ENCODE peak calls at places on chromosomes 2 and 18, in seven cellular contexts. Y is HS-27A; B is NCI-H774; Q is activated CD8-positive, alpha-beta memory T cell treated with anti-CD3 and anti-CD28 coated beads, Interleukin-2, amount 50 U/mL, for 4 hours; G is A549; D is hypothalamus; J is T-helper 22 cell. X is an unnamed sample.

GRCh38 chr2:196372276-196372809 is 201.0 kb upstream of the STK17B start:
- DNase-seq in D (no peak), Y (no peak), Q (no peak), J (no peak), B (no peak), G (no peak), X (no peak)

GRCh38 chr2:170711774-170712652 is 3.1 kb upstream of the SP5 start:
- DNase-seq in J (no peak), B (no peak), G (no peak), Y (no peak), Q (no peak), D (no peak), X (no peak)

GRCh38 chr2:148971547-148971946 is 67.0 kb upstream of the LYPD6B start:
- DNase-seq in J (no peak), D (no peak), Q (no peak), G (no peak), Y (no peak), B (no peak), X (no peak)

GRCh38 chr2:26850565-26850964 is 2.6 kb downstream of the DPYSL5 start:
- DNase-seq in G (peak), J (no peak), Y (no peak), D (no peak), Q (no peak), B (no peak), X (no peak)

GRCh38 chr2:135225781-135226180 is 173.7 kb downstream of the RAB3GAP1 start:
- DNase-seq in G (no peak), Y (no peak), B (no peak), Q (no peak), D (no peak), J (no peak), X (no peak)

GRCh38 chr18:37251679-37252078 is 313.9 kb downstream of the CELF4 start:
- DNase-seq in Q (no peak), G (peak), J (no peak), B (no peak), D (no peak), Y (no peak), X (no peak)

GRCh38 chr2:190277234-190278112 is 42.2 kb downstream of the HIBCH start:
- DNase-seq in B (peak), J (no peak), Y (no peak), G (peak), Q (no peak), D (no peak), X (peak)

GRCh38 chr2:25310965-25311865 is 30.5 kb downstream of the DNMT3A start:
- DNase-seq in D (peak), G (no peak), Q (no peak), B (peak), J (no peak), Y (no peak), X (peak)

GRCh38 chr18:47248610-47249343 is 2.7 kb downstream of the SKOR2 start:
- DNase-seq in D (no peak), Q (no peak), B (no peak), Y (no peak), J (no peak), G (no peak), X (no peak)

GRCh38 chr2:43340945-43341356 is 114.5 kb upstream of the ZFP36L2 start:
- DNase-seq in G (peak), D (no peak), Y (no peak), B (no peak), Q (no peak), J (no peak), X (no peak)

X was measured in NCI-H2081.